ENCODE peak calls at places on chromosomes 5 and 9, in four cellular contexts. T is AG04450, V is nucleus accumbens, L is HFF-Myc. A is an unnamed sample.

GRCh38 chr9:88530051-88530450 is 4.9 kb upstream of the NXNL2 start:
- DNase-seq in V (no peak), T (no peak), L (peak; percentile 21), A (no peak)

GRCh38 chr5:131264453-131265200 is 774 bp downstream of the CDC42SE2 start:
- DNase-seq in L (no peak), T (no peak), V (no peak), A (no peak)

GRCh38 chr9:33466565-33467495 is 6.9 kb downstream of the NOL6 start:
- DNase-seq in V (no peak), L (no peak), T (no peak), A (no peak)

GRCh38 chr9:89508951-89509607 is 11.2 kb upstream of the SEMA4D start:
- DNase-seq in T (no peak), V (no peak), L (no peak), A (no peak)

GRCh38 chr9:105150991-105151685 is 93.3 kb upstream of the SLC44A1 start:
- DNase-seq in L (no peak), V (no peak), T (no peak), A (no peak)

GRCh38 chr5:96321371-96321770 is 111.7 kb downstream of the PCSK1 start:
- DNase-seq in T (no peak), L (no peak), V (no peak), A (no peak)

GRCh38 chr9:89854715-89855475 is 250.1 kb downstream of the GADD45G start:
- DNase-seq in V (no peak), T (no peak), L (no peak), A (no peak)

GRCh38 chr5:77981820-77982219 is 205.7 kb upstream of the TBCA start:
- DNase-seq in L (no peak), V (no peak), T (no peak), A (no peak)

GRCh38 chr5:88683506-88684135 is 199.4 kb downstream of the MEF2C start:
- DNase-seq in V (peak; percentile 46), T (no peak), L (no peak), A (no peak)

GRCh38 chr9:26292943-26293342 is 599.7 kb downstream of the CAAP1 start:
- DNase-seq in T (no peak), V (no peak), L (no peak), A (no peak)

GRCh38 chr5:134328619-134329018 is 38.4 kb downstream of the CDKL3 start:
- DNase-seq in L (no peak), T (no peak), V (no peak), A (no peak)

GRCh38 chr9:88418715-88419540 is 30.7 kb downstream of the SPIN1 start:
- DNase-seq in T (no peak), V (no peak), L (no peak), A (no peak)

GRCh38 chr9:34988218-34989055 is 1.1 kb upstream of the DNAJB5 start:
- DNase-seq in L (no peak), T (no peak), V (no peak), A (no peak)

GRCh38 chr5:96745844-96746531 is 61.8 kb downstream of the ERAP1 start:
- DNase-seq in T (no peak), L (peak; percentile 45), V (no peak), A (no peak)

GRCh38 chr5:77843570-77844407 is 67.7 kb upstream of the TBCA start:
- DNase-seq in V (no peak), T (no peak), L (no peak), A (no peak)

GRCh38 chr9:592225-592624 is 249.3 kb upstream of the DMRT1 start:
- DNase-seq in T (no peak), L (no peak), V (no peak), A (no peak)

GRCh38 chr5:142726188-142726731 is 40.4 kb upstream of the FGF1 start:
- DNase-seq in L (peak; percentile 77), V (no peak), T (peak; percentile 59), A (peak; percentile 27)

GRCh38 chr5:173454381-173454763 is 126.2 kb upstream of the STC2 start:
- DNase-seq in T (peak; percentile 48), V (no peak), L (no peak), A (no peak)

GRCh38 chr5:43313854-43314457 is 744 bp upstream of the HMGCS1 start:
- DNase-seq in V (no peak), T (no peak), L (no peak), A (no peak)

GRCh38 chr9:106878943-106879916 is 16.3 kb downstream of the ZNF462 start:
- DNase-seq in L (peak; percentile 85), T (peak; percentile 85), V (no peak), A (peak; percentile 78)

GRCh38 chr9:7348692-7349091 is 450.9 kb downstream of the DMAC1 start:
- DNase-seq in T (no peak), L (no peak), V (no peak), A (no peak)

GRCh38 chr5:55037046-55037771 is 13.2 kb downstream of the GZMK start:
- DNase-seq in L (no peak), V (no peak), T (no peak), A (no peak)

GRCh38 chr5:83277953-83278352 is 193.6 kb upstream of the VCAN start:
- DNase-seq in V (no peak), T (no peak), L (no peak), A (no peak)

GRCh38 chr9:82273121-82273520 is 284.5 kb downstream of the SPATA31D1 start:
- DNase-seq in T (no peak), L (peak; percentile 19), V (no peak), A (no peak)

GRCh38 chr5:139164020-139164419 is 34.1 kb downstream of the SIL1 start:
- DNase-seq in V (no peak), T (no peak), L (no peak), A (peak; percentile 58)